ENCODE peak calls at places on chromosomes 11 and 22, in eight cellular contexts. T, D, K, Z, F, S, R and W are unnamed samples.

GRCh38 chr11:117822031-117822521 is 2.5 kb downstream of the FXYD2 start:
- DNase-seq in D (no peak), S (peak), Z (no peak), K (no peak), T (no peak), F (peak), R (no peak), W (no peak)

GRCh38 chr11:6321961-6322362 is 1.7 kb upstream of the CAVIN3 start:
- DNase-seq in T (no peak), F (no peak), S (no peak), K (no peak), Z (no peak), D (peak), R (peak), W (peak)

GRCh38 chr22:36244522-36245391 is 5.4 kb upstream of the APOL2 start:
- DNase-seq in Z (peak), R (peak), S (no peak), T (no peak), D (peak), K (no peak), F (no peak), W (peak)

GRCh38 chr22:20429254-20430100 is 8.1 kb downstream of the SCARF2 start:
- DNase-seq in Z (peak), F (peak), D (no peak), K (peak), R (no peak), T (peak), S (peak), W (no peak)

GRCh38 chr22:46606886-46607285 is 13.3 kb upstream of the GRAMD4 start:
- DNase-seq in F (no peak), Z (no peak), K (no peak), T (no peak), R (no peak), S (no peak), D (no peak), W (no peak)

GRCh38 chr22:31329029-31329428 is 17.1 kb downstream of the PATZ1 start:
- DNase-seq in T (no peak), D (no peak), K (no peak), Z (no peak), R (no peak), S (no peak), F (no peak), W (peak)

GRCh38 chr11:79708319-79708928 is 267.6 kb upstream of the TENM4 start:
- DNase-seq in T (peak), R (peak), D (peak), S (peak), F (peak), Z (peak), K (peak), W (peak)

GRCh38 chr22:22210375-22210774 is 34.2 kb upstream of the VPREB1 start:
- DNase-seq in F (peak), T (no peak), K (no peak), R (peak), S (no peak), D (peak), Z (no peak), W (peak)

GRCh38 chr11:61699737-61700160 is 19.6 kb downstream of the DAGLA start:
- DNase-seq in D (no peak), R (no peak), Z (peak), F (no peak), T (peak), K (no peak), S (peak), W (no peak)

GRCh38 chr11:17411418-17411817 is 23.0 kb upstream of the KCNJ11 start:
- DNase-seq in R (no peak), F (no peak), K (no peak), S (no peak), Z (no peak), T (no peak), D (no peak), W (no peak)

GRCh38 chr11:86162257-86162656 is 82.3 kb upstream of the EED start:
- DNase-seq in T (no peak), D (peak), K (peak), F (no peak), S (peak), Z (peak), R (peak), W (peak)

GRCh38 chr22:46860562-46860961 is 98.1 kb downstream of the TBC1D22A start:
- DNase-seq in D (no peak), S (no peak), T (no peak), R (no peak), K (no peak), Z (peak), F (no peak), W (no peak)

GRCh38 chr11:60235318-60235717 is 7.6 kb downstream of the MS4A4E start:
- DNase-seq in S (no peak), Z (no peak), R (no peak), D (no peak), K (no peak), T (no peak), F (no peak), W (no peak)

GRCh38 chr11:123587044-123587443 is 67.4 kb downstream of the SCN3B start:
- DNase-seq in D (no peak), S (no peak), T (no peak), K (no peak), R (peak), F (no peak), Z (peak), W (no peak)

GRCh38 chr11:125369808-125370207 is 126.3 kb downstream of the FEZ1 start:
- DNase-seq in K (no peak), S (no peak), D (no peak), F (no peak), Z (no peak), R (no peak), T (no peak), W (no peak)
- H3K4me3 ChIP-seq in K (no peak), S (no peak), D (no peak), F (no peak), Z (no peak), R (no peak), T (no peak), W (no peak)

GRCh38 chr11:34209809-34210208 is 104.4 kb downstream of the NAT10 start:
- DNase-seq in D (no peak), S (no peak), F (no peak), R (no peak), Z (no peak), K (no peak), T (no peak), W (no peak)
- TF ChIP-seq CTCF in D (no peak), S (no peak), F (no peak), R (no peak), Z (no peak), K (no peak), T (no peak), W (no peak)

GRCh38 chr11:96339704-96340554 is 3.1 kb downstream of the MAML2 start:
- DNase-seq in T (peak), F (no peak), R (peak), K (no peak), Z (no peak), S (no peak), D (no peak), W (peak)
- H3K4me3 ChIP-seq in T (peak), F (peak), R (peak), K (peak), Z (peak), S (no peak), D (no peak), W (peak)

DNA sequence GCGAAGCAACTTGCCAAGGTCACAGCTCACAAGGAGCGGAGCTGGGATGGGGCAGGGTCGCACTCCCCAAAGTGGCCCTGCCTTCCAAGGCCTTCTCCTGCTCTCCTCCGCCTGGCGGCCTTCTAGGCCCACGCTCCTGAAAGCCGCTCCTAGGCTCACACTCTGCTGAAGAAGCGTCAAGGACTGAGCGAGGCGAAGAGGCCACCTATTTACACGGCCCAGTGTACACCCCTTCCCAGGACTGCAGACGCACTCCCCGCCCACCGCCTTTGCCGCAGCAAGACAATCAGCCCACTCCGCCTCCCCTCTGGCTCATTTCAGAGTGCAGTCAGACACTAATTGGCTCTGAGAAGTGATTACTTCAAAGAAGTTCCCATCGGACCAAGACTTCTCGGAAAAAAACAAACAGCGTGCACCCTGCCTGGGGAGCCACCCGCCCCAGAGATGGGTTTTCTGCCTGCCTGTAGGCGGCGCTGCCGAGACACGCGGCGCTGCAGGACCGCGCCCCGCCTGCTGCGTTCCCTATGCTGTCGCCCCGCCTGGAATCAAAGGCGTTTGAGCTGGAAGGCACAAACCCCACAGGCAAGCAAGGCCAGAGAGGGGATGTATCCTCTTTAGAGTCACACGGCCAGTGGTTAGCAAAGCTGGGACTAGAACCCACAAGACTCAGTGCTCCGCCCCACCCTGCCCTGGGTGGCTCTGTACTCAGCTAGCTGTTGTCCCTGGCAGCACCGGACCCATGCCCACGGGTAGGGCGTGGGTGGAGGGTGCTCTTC is 414.8 kb downstream of the BUD13 start:
- DNase-seq in T (peak), R (no peak), D (peak), F (no peak), S (peak), K (peak), Z (peak), W (no peak)
- TF ChIP-seq CTCF in T (peak), R (no peak), D (peak), F (peak), S (peak), K (peak), Z (peak), W (no peak)

DNA sequence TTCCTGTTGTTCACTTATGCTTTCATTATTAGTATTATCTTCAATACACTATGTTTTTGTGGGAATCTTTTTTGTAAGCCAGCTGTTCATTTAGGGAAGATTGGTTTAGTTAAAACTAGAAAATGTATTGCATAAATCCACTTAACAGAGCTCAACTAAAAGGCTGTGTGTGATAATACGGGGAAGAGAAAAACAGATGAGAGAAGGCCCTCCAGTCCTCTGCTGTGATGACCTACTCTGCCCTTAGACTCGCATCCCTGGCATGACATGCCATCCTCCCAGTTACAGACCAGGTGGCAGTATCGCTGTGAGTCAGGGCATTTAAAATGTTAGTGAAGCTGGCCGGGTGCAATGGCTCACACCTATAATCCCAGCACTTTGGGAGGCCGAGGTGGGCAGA is 173.4 kb upstream of the TTC12 start:
- DNase-seq in T (no peak), D (no peak), K (no peak), R (no peak), S (no peak), F (no peak), Z (no peak), W (no peak)
- H3K4me3 ChIP-seq in T (no peak), D (no peak), K (no peak), R (no peak), S (no peak), F (no peak), Z (no peak), W (no peak)

GRCh38 chr22:49928571-49929552 is 10.4 kb downstream of the CRELD2 start:
- DNase-seq in K (no peak), D (no peak), T (no peak), S (no peak), R (no peak), Z (peak), F (no peak), W (no peak)
- TF ChIP-seq CTCF in K (no peak), D (no peak), T (no peak), S (no peak), R (no peak), Z (no peak), F (no peak), W (no peak)

GRCh38 chr11:830295-831131 is 2.2 kb upstream of the CD151 start:
- DNase-seq in D (peak), T (peak), Z (peak), S (peak), K (peak), F (peak), R (no peak), W (peak)
- H3K4me3 ChIP-seq in D (peak), T (peak), Z (peak), S (no peak), K (peak), F (peak), R (peak), W (peak)

DNA sequence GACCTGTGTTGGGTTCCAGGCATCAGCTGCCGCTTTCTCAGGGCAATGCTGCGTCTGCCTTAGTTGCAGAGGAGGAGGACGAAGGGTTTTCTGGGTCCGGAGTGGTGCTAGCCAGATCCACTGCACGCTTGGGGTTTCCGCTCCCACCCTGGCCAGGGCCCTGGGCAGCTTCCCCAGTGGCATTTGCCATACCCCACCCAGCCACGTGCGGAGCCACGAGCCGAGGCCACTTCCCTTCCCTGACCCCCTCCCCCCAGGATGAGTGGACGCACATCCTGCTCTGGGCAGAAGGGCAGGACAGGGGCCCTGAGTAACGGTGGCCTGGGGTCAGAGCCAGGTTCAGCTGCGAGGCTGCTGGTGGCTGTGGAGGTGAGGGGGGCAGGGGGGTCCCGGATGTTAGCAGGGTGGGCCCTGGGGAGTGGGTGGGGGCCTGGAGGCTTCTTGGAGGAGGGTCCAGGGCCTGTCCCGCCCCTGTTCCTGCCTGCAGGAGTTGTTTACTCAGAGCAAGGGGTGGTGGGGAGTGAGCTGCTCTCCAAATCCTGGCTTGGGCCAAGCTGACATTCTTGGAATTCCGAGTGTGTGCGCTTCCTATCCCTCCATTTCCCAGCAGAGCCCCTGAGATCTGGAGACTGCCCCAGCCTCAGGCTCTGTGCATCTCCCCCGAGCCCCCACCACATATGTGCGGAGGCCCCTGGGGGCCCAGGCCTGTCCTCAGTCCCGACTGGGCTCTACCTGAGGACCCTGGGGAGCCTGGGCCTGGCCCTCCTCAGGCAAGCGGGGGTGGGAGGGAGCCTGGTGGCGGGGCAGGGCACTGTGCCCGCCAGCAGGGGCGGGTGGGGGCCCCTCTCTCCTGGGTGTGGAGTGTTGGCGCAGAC is 1.4 kb downstream of the TSPAN4 start:
- DNase-seq in F (no peak), R (peak), T (peak), D (peak), K (peak), Z (peak), S (peak), W (peak)
- TF ChIP-seq CTCF in F (no peak), R (no peak), T (no peak), D (peak), K (peak), Z (no peak), S (no peak), W (no peak)